ENCODE peak calls at places on chromosomes 12 and 14, in six cellular contexts. One of them, this sample, is unnamed.

GRCh38 chr14:91947196-91948184 is at the start of gene FBLN5:
- DNase-seq in HCT116: no peak
- DNase-seq in T1000: peak
- DNase-seq in NT2/D1: peak
- DNase-seq in A172: peak
- DNase-seq in stimulated activated CD4-positive, alpha-beta T cell treated with anti-CD3 and anti-CD28 coated beads, TNF-alpha, amount 100 ng/mL, for 24 hours: peak
- DNase-seq in this sample: peak

GRCh38 chr14:65879218-65880009 is 466.9 kb downstream of the FUT8 start:
- DNase-seq in HCT116: peak
- DNase-seq in T1000: no peak
- DNase-seq in NT2/D1: no peak
- DNase-seq in A172: peak
- DNase-seq in stimulated activated CD4-positive, alpha-beta T cell treated with anti-CD3 and anti-CD28 coated beads, TNF-alpha, amount 100 ng/mL, for 24 hours: no peak
- DNase-seq in this sample: no peak

GRCh38 chr12:65121956-65122469 is 908 bp upstream of the WIF1 start:
- DNase-seq in HCT116: no peak
- DNase-seq in T1000: no peak
- DNase-seq in NT2/D1: no peak
- DNase-seq in A172: no peak
- DNase-seq in stimulated activated CD4-positive, alpha-beta T cell treated with anti-CD3 and anti-CD28 coated beads, TNF-alpha, amount 100 ng/mL, for 24 hours: no peak
- DNase-seq in this sample: no peak

GRCh38 chr12:7161811-7162210 is 27.7 kb upstream of the PEX5 start:
- DNase-seq in HCT116: no peak
- DNase-seq in T1000: no peak
- DNase-seq in NT2/D1: no peak
- DNase-seq in A172: no peak
- DNase-seq in stimulated activated CD4-positive, alpha-beta T cell treated with anti-CD3 and anti-CD28 coated beads, TNF-alpha, amount 100 ng/mL, for 24 hours: no peak
- DNase-seq in this sample: no peak

GRCh38 chr12:116053479-116054195 is 223.9 kb downstream of the MED13L start:
- DNase-seq in HCT116: no peak
- DNase-seq in T1000: no peak
- DNase-seq in NT2/D1: no peak
- DNase-seq in A172: no peak
- DNase-seq in stimulated activated CD4-positive, alpha-beta T cell treated with anti-CD3 and anti-CD28 coated beads, TNF-alpha, amount 100 ng/mL, for 24 hours: no peak
- DNase-seq in this sample: no peak

GRCh38 chr12:8698132-8698829 is 490 bp downstream of the RIMKLB start:
- DNase-seq in HCT116: no peak
- DNase-seq in T1000: no peak
- DNase-seq in NT2/D1: peak
- DNase-seq in A172: no peak
- DNase-seq in stimulated activated CD4-positive, alpha-beta T cell treated with anti-CD3 and anti-CD28 coated beads, TNF-alpha, amount 100 ng/mL, for 24 hours: no peak
- DNase-seq in this sample: peak

GRCh38 chr12:54627304-54627703 is 7.4 kb downstream of the LACRT start:
- DNase-seq in HCT116: no peak
- DNase-seq in T1000: no peak
- DNase-seq in NT2/D1: no peak
- DNase-seq in A172: no peak
- DNase-seq in stimulated activated CD4-positive, alpha-beta T cell treated with anti-CD3 and anti-CD28 coated beads, TNF-alpha, amount 100 ng/mL, for 24 hours: no peak
- DNase-seq in this sample: no peak

GRCh38 chr12:26870491-26871419 is 37.8 kb upstream of the ITPR2 start:
- DNase-seq in HCT116: peak
- DNase-seq in T1000: no peak
- DNase-seq in NT2/D1: no peak
- DNase-seq in A172: peak
- DNase-seq in stimulated activated CD4-positive, alpha-beta T cell treated with anti-CD3 and anti-CD28 coated beads, TNF-alpha, amount 100 ng/mL, for 24 hours: no peak
- DNase-seq in this sample: no peak

GRCh38 chr12:29282452-29282851 is 98.5 kb downstream of the ERGIC2 start:
- DNase-seq in HCT116: no peak
- DNase-seq in T1000: no peak
- DNase-seq in NT2/D1: no peak
- DNase-seq in A172: no peak
- DNase-seq in stimulated activated CD4-positive, alpha-beta T cell treated with anti-CD3 and anti-CD28 coated beads, TNF-alpha, amount 100 ng/mL, for 24 hours: no peak
- DNase-seq in this sample: no peak

GRCh38 chr12:58668831-58669230 is 251.5 kb downstream of the LRIG3 start:
- DNase-seq in HCT116: no peak
- DNase-seq in T1000: no peak
- DNase-seq in NT2/D1: no peak
- DNase-seq in A172: peak
- DNase-seq in stimulated activated CD4-positive, alpha-beta T cell treated with anti-CD3 and anti-CD28 coated beads, TNF-alpha, amount 100 ng/mL, for 24 hours: no peak
- DNase-seq in this sample: no peak

GRCh38 chr12:10207136-10207535 is 5.5 kb upstream of the GABARAPL1 start:
- DNase-seq in HCT116: no peak
- DNase-seq in T1000: no peak
- DNase-seq in NT2/D1: no peak
- DNase-seq in A172: no peak
- DNase-seq in stimulated activated CD4-positive, alpha-beta T cell treated with anti-CD3 and anti-CD28 coated beads, TNF-alpha, amount 100 ng/mL, for 24 hours: no peak
- DNase-seq in this sample: no peak

GRCh38 chr14:22289570-22289969 is 299.5 kb downstream of the DAD1 start:
- DNase-seq in HCT116: no peak
- DNase-seq in T1000: no peak
- DNase-seq in NT2/D1: no peak
- DNase-seq in A172: no peak
- DNase-seq in stimulated activated CD4-positive, alpha-beta T cell treated with anti-CD3 and anti-CD28 coated beads, TNF-alpha, amount 100 ng/mL, for 24 hours: no peak
- DNase-seq in this sample: no peak

GRCh38 chr12:116708826-116709756 is 28.8 kb downstream of the SPRING1 start:
- DNase-seq in HCT116: peak
- DNase-seq in T1000: peak
- DNase-seq in NT2/D1: no peak
- DNase-seq in A172: peak
- DNase-seq in stimulated activated CD4-positive, alpha-beta T cell treated with anti-CD3 and anti-CD28 coated beads, TNF-alpha, amount 100 ng/mL, for 24 hours: no peak
- DNase-seq in this sample: peak

This sample was measured in activated T-helper 9 cell treated with anti-CD3 and anti-CD28 coated beads, Interleukin-2, amount 50 U/mL, for 16 hours.